ENCODE peak calls at places on chromosome X, in five cellular contexts. Q is cardiac muscle cell, E is psoas muscle, H is tibial nerve, R is fibroblast of mammary gland. N is an unnamed sample.

GRCh38 chrX:133090410-133090809 is 6.5 kb downstream of the USP26 start:
- DNase-seq in Q (no peak), E (no peak), H (no peak), R (no peak), N (no peak)

GRCh38 chrX:34810364-34810763 is 132.2 kb upstream of the FAM47B start:
- DNase-seq in Q (peak), E (no peak), H (no peak), R (peak), N (peak)

GRCh38 chrX:143757887-143758286 is 37.3 kb upstream of the SPANXN2 start:
- DNase-seq in Q (no peak), E (no peak), H (no peak), R (no peak), N (no peak)

GRCh38 chrX:72142931-72143709 is 11.4 kb upstream of the RTL5 start:
- DNase-seq in Q (no peak), E (no peak), H (no peak), R (no peak), N (no peak)

GRCh38 chrX:110402091-110402854 is 43.6 kb downstream of the RTL9 start:
- DNase-seq in Q (peak), E (peak), H (peak), R (peak), N (no peak)

GRCh38 chrX:65961714-65962113 is 78.2 kb downstream of the VSIG4 start:
- DNase-seq in Q (no peak), E (no peak), H (no peak), R (no peak), N (no peak)

GRCh38 chrX:150357790-150358189 is 5.3 kb upstream of the MAMLD1 start:
- DNase-seq in Q (no peak), E (no peak), H (no peak), R (no peak), N (no peak)

GRCh38 chrX:17627026-17627425 is 110.3 kb upstream of the SCML1 start:
- DNase-seq in Q (no peak), E (no peak), H (no peak), R (no peak), N (no peak)

GRCh38 chrX:30874851-30875250 is 14.2 kb downstream of the TAB3 start:
- DNase-seq in Q (no peak), E (no peak), H (no peak), R (peak), N (no peak)

GRCh38 chrX:100695991-100696390 is 35.9 kb downstream of the SYTL4 start:
- DNase-seq in Q (no peak), E (no peak), H (no peak), R (no peak), N (no peak)

GRCh38 chrX:37646254-37646653 is 39.3 kb upstream of the XK start:
- DNase-seq in Q (no peak), E (no peak), H (no peak), R (no peak), N (peak)

GRCh38 chrX:64805683-64806082 is 170.6 kb downstream of the ZC4H2 start:
- DNase-seq in Q (no peak), E (no peak), H (no peak), R (peak), N (no peak)

GRCh38 chrX:71859637-71860036 is 51.0 kb upstream of the NHSL2 start:
- DNase-seq in Q (peak), E (no peak), H (peak), R (peak), N (peak)

GRCh38 chrX:15679246-15679645 is 14.6 kb upstream of the CLTRN start:
- DNase-seq in Q (peak), E (no peak), H (no peak), R (peak), N (no peak)

GRCh38 chrX:45621356-45622041 is 420.8 kb upstream of the DIPK2B start:
- DNase-seq in Q (peak), E (no peak), H (no peak), R (peak), N (no peak)

GRCh38 chrX:13552892-13553291 is 16.5 kb upstream of the EGFL6 start:
- DNase-seq in Q (no peak), E (no peak), H (no peak), R (no peak), N (no peak)

GRCh38 chrX:9285342-9285771 is 179.5 kb upstream of the TBL1X start:
- DNase-seq in Q (no peak), E (no peak), H (no peak), R (no peak), N (no peak)

GRCh38 chrX:26788402-26788998 is 572.5 kb downstream of the MAGEB5 start:
- DNase-seq in Q (no peak), E (no peak), H (no peak), R (no peak), N (no peak)

GRCh38 chrX:24563291-24564010 is 83.7 kb downstream of the PCYT1B start:
- DNase-seq in Q (no peak), E (no peak), H (no peak), R (no peak), N (no peak)

GRCh38 chrX:16946361-16946964 is at the start of gene REPS2:
- DNase-seq in Q (peak), E (peak), H (peak), R (peak), N (peak)

GRCh38 chrX:10677490-10677889 is 57.1 kb upstream of the MID1 start:
- DNase-seq in Q (peak), E (peak), H (peak), R (peak), N (no peak)

GRCh38 chrX:112819013-112819635 is 21.5 kb downstream of the AMOT start:
- DNase-seq in Q (peak), E (no peak), H (no peak), R (peak), N (no peak)

GRCh38 chrX:13029341-13029740 is 15.1 kb downstream of the FAM9C start:
- DNase-seq in Q (peak), E (peak), H (peak), R (peak), N (no peak)

GRCh38 chrX:129961180-129962083 is 21.0 kb upstream of the BCORL1 start:
- DNase-seq in Q (no peak), E (peak), H (no peak), R (no peak), N (peak)

GRCh38 chrX:52988985-52989917 is 30.9 kb upstream of the FAM156A start:
- DNase-seq in Q (no peak), E (no peak), H (no peak), R (peak), N (no peak)

GRCh38 chrX:21798677-21799219 is 40.7 kb upstream of the MBTPS2 start:
- DNase-seq in Q (peak), E (no peak), H (no peak), R (peak), N (no peak)

GRCh38 chrX:134251241-134251640 is 14.3 kb downstream of the CCDC160 start:
- DNase-seq in Q (no peak), E (no peak), H (no peak), R (no peak), N (no peak)

GRCh38 chrX:134163836-134164235 is 73.1 kb upstream of the CCDC160 start:
- DNase-seq in Q (no peak), E (no peak), H (no peak), R (no peak), N (no peak)

GRCh38 chrX:48045410-48046311 is 25.8 kb downstream of the ZNF630 start:
- DNase-seq in Q (peak), E (no peak), H (no peak), R (peak), N (no peak)

GRCh38 chrX:33336783-33337182 is 125.4 kb upstream of the DMD start:
- DNase-seq in Q (peak), E (no peak), H (peak), R (peak), N (peak)

GRCh38 chrX:22730542-22730941 is 269.2 kb upstream of the DDX53 start:
- DNase-seq in Q (no peak), E (no peak), H (no peak), R (no peak), N (peak)

GRCh38 chrX:109487640-109488039 is 5.8 kb upstream of the GUCY2F start:
- DNase-seq in Q (no peak), E (no peak), H (no peak), R (no peak), N (no peak)

GRCh38 chrX:14697453-14697852 is 168.1 kb downstream of the GLRA2 start:
- DNase-seq in Q (peak), E (no peak), H (peak), R (peak), N (no peak)

GRCh38 chrX:11423362-11423818 is 130.2 kb downstream of the AMELX start:
- DNase-seq in Q (peak), E (no peak), H (peak), R (peak), N (no peak)

GRCh38 chrX:72305286-72306084 is at the start of gene CITED1:
- DNase-seq in Q (no peak), E (no peak), H (no peak), R (no peak), N (no peak)

GRCh38 chrX:51837926-51838325 is 55.5 kb upstream of the MAGED1 start:
- DNase-seq in Q (peak), E (peak), H (peak), R (peak), N (no peak)

GRCh38 chrX:69293776-69294601 is 128.7 kb upstream of the PJA1 start:
- DNase-seq in Q (no peak), E (no peak), H (no peak), R (no peak), N (no peak)

DNA sequence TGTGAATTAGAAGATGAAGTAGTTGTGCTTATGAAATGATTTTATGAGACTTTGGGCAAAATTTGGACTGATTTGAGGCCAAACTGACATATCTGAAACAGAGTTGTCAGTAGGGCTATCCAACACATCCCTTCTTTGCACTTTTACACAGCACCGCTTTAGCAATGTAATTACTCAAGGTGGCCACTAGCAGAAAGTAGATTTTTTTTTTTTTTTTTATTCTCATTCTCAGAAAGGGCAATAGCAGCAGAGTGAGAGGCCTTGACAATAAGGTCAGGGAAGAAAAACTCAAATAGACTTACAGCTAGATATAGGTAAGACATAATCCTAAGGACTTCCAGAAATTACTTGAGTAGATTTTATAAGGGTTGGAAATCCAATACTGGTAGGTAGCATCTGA is 414.3 kb downstream of the NAP1L3 start:
- DNase-seq in Q (no peak), E (no peak), H (no peak), R (no peak), N (no peak)
- H3K4me3 ChIP-seq in Q (no peak), E (no peak), H (no peak), R (no peak), N (no peak)

GRCh38 chrX:55451125-55451524 is 802 bp upstream of the MAGEH1 start:
- DNase-seq in Q (peak), E (no peak), H (no peak), R (no peak), N (no peak)
- H3K4me3 ChIP-seq in Q (no peak), E (peak), H (no peak), R (no peak), N (no peak)

GRCh38 chrX:103464774-103465117 is 54.5 kb downstream of the RAB40A start:
- DNase-seq in Q (peak), E (peak), H (peak), R (peak), N (peak)
- H3K4me3 ChIP-seq in Q (no peak), E (peak), H (no peak), R (peak), N (peak)

DNA sequence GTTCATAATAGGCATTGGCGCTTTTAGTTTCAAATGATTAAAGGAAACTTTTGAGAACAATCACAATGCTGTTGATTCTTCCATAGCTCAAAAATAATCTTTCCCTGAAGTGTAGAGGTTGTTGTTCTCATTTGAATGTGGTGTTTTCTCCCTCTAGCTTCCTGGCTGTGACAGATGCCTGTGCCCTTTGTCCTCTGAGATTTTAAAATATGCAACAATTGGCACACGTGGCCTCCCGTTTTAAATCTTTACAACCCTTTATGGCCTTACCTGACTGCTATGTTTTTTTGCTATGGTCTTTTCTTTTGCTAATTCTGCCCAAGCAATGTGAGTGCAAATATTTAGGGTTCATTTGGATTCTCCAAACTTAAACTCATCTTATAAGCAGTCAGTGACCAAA is 22.9 kb upstream of the CASK start:
- DNase-seq in Q (no peak), E (no peak), H (no peak), R (no peak), N (no peak)
- H3K4me3 ChIP-seq in Q (no peak), E (no peak), H (no peak), R (no peak), N (no peak)

GRCh38 chrX:153671589-153672530 is 1.8 kb downstream of the PNCK start:
- DNase-seq in Q (no peak), E (no peak), H (no peak), R (no peak), N (no peak)

GRCh38 chrX:153674219-153674851 is 722 bp upstream of the PNCK start:
- DNase-seq in Q (no peak), E (no peak), H (no peak), R (no peak), N (no peak)

GRCh38 chrX:153670748-153671588 is 2.6 kb downstream of the PNCK start:
- DNase-seq in Q (no peak), E (no peak), H (no peak), R (no peak), N (no peak)

GRCh38 chrX:153672531-153673397 is 849 bp downstream of the PNCK start:
- DNase-seq in Q (peak), E (no peak), H (no peak), R (no peak), N (no peak)

DNA sequence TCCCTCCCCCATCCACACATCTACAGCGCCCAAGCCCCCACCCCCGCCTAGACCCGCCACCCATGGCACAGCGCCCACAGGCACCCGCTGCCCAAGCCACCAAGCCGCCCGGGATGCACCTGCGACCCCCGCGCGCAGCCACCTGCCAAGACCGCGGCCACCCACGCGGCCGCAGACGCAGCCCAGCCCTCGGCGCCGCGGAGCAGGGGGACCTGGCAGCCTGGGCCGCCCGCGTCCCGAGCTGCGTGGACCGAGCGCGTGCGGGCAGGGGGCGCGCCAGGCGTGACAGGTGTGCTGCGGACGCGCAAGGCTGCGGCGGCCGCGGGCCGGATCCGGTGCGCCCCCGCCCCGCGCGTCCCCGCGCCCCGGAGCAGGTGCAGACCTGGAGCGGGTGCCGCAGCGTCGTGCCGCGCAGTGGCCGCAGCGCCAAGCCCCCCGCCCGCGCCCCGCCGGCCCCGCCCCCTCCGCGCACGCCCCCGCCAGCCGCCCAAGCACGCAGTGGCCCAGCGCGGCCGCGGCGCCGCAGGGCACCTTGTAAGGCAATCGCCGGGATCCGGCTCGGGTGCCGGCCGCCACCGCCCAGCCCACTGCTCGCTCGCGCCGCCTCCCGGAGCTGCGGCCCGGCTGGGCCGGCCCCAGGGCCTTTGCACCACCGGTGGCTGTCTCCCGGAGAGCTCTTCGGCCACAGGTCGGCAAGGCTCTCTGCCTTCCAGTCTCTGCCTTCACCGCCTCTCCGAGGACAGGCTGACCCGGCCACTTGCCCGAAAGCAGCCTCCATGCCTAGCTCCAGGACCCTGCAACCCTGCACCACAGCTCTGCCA is at the start of gene PNCK:
- DNase-seq in Q (no peak), E (no peak), H (no peak), R (no peak), N (no peak)
- H3K4me3 ChIP-seq in Q (no peak), E (no peak), H (no peak), R (no peak), N (no peak)

DNA sequence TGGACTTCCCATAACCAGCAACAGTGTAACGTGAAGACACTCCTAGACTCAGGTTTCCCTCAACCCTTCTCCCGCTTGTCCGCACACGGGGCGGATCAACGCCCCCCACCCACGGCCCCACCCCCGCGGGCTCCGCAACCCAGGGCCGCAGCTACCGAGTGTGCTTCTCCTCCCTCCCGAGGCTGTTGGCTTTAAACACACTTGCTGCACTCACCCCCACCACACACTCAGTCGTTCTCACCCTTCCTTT is 50.4 kb upstream of the BCOR start:
- DNase-seq in Q (no peak), E (no peak), H (no peak), R (no peak), N (no peak)
- H3K4me3 ChIP-seq in Q (no peak), E (no peak), H (no peak), R (no peak), N (no peak)

GRCh38 chrX:115259238-115259875 is 25.5 kb upstream of the LRCH2 start:
- DNase-seq in Q (peak), E (no peak), H (no peak), R (no peak), N (no peak)
- H3K4me3 ChIP-seq in Q (no peak), E (no peak), H (no peak), R (no peak), N (no peak)

DNA sequence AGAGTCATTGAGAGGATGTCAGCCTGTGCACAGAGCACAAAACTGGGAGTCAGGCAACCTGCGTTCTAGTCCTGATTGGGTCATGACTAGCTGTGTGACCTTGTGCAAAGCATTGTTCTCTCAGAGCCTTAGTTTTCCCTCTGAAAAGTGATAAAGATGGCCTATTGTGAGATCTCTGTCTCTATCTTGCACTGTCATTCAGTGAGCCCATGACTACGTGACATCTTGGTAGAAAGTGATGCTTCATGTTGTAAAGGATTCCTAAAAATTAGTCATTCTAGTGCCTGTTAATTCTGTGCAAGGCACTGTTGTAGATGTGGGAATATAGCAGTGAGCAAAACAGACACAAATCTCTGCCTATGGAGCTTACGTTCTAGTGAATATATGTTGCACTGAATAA is 2.5 kb downstream of the PGRMC1 start:
- DNase-seq in Q (peak), E (no peak), H (no peak), R (peak), N (no peak)
- H3K4me3 ChIP-seq in Q (peak), E (no peak), H (peak), R (peak), N (no peak)